ENCODE peak calls at places on chromosomes 13 and 19, in four cellular contexts. B, A, K and C are unnamed samples.

GRCh38 chr13:34011552-34012085 is 193.7 kb downstream of the RFC3 start:
- DNase-seq in A (peak; percentile 58), B (no peak), K (no peak), C (no peak)

GRCh38 chr13:73984949-73985691 is 149.1 kb downstream of the KLF12 start:
- DNase-seq in A (no peak), K (no peak), B (no peak), C (no peak)

GRCh38 chr13:46297338-46297737 is 85.6 kb downstream of the LRRC63 start:
- DNase-seq in B (no peak), K (no peak), A (no peak), C (no peak)

GRCh38 chr19:18450934-18451836 is 13.3 kb upstream of the ISYNA1 start:
- DNase-seq in K (no peak), B (peak; percentile 99), A (peak; percentile 89), C (peak; percentile 94)

GRCh38 chr19:33220735-33221134 is 4.9 kb downstream of the SLC7A10 start:
- DNase-seq in K (no peak), A (no peak), B (no peak), C (no peak)

GRCh38 chr13:100668408-100668807 is 6.2 kb downstream of the TMTC4 start:
- DNase-seq in A (no peak), K (no peak), B (no peak), C (no peak)

GRCh38 chr19:5006201-5006600 is 37.3 kb downstream of the KDM4B start:
- DNase-seq in K (no peak), A (no peak), B (no peak), C (no peak)

GRCh38 chr19:39997595-39998216 is 846 bp downstream of the ZNF546 start:
- DNase-seq in B (no peak), K (no peak), A (no peak), C (no peak)

GRCh38 chr13:51933466-51934058 is 71.8 kb downstream of the CCDC70 start:
- DNase-seq in K (no peak), B (no peak), A (no peak), C (no peak)

DNA sequence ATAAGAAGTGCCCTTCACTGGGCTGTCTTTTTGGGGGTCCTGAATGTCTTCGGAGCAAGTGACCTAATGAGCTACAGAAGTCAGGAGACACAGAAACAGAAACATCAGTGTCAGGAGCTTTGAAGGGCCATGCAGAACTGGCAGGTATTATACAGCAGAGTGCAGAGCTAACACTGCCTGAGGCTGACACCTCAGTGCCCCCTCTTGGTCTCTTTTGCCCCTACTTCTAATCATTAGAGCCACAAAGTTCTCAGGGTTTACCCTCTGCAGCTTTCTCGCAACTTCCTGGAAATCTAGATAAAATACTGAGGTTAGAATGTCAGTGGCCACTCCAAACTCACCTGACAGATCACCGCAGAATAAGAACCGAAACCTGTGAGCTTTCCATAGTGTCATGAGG is 172.7 kb downstream of the B3GLCT start:
- DNase-seq in A (no peak), K (no peak), B (no peak), C (no peak)
- TF ChIP-seq CTCF in A (no peak), K (no peak), B (no peak), C (no peak)

DNA sequence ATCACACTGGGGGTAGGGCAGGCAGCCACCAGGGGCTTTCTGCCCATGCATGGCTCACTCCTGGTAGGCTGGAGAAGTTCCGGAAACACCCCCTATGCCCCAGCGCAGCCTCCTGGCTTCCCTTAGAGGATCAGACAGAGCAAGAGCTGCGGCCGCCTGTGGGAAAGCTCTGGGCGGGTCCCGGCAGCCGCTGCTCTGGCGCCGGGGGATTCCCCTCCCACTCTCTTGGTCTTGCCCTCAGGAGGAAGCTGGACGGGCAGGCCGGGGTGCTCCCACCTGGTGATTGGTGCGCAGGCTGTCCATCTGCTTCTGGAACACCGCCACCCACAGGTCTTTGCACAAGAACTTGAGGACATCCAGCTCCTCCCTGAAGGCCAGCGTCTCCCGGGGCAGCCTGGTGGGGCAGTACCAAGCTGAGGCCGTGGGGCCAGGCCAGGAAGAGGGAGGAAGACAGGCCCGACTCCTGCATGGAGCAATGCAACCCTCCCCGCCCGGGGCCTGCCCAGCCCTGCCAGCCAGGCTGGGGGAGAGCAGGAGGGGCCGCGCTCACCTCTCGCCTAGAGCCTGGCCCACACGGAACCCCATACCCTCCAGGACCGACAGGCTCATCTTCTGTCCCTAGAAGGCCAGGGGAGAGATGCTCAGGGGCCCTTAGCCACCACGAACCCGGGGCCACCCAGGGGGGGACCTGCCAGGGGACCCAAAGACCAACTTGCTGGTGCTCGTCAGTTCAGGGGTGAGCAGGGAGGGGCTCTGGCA is 4.0 kb upstream of the NKPD1 start:
- DNase-seq in K (no peak), A (peak; percentile 88), B (no peak), C (no peak)
- TF ChIP-seq CTCF in K (peak; percentile 20), A (peak; percentile 5), B (no peak), C (no peak)

GRCh38 chr19:51783373-51783772 is 11.6 kb upstream of the FPR3 start:
- DNase-seq in A (no peak), B (no peak), K (no peak), C (no peak)
- TF ChIP-seq CTCF in A (peak; percentile 14), B (no peak), K (no peak), C (peak; percentile 36)

GRCh38 chr19:28705008-28705407 is 507.9 kb downstream of the UQCRFS1 start:
- DNase-seq in K (no peak), A (peak; percentile 66), B (no peak), C (no peak)
- TF ChIP-seq CTCF in K (peak; percentile 71), A (peak; percentile 44), B (peak; percentile 54), C (peak; percentile 67)

DNA sequence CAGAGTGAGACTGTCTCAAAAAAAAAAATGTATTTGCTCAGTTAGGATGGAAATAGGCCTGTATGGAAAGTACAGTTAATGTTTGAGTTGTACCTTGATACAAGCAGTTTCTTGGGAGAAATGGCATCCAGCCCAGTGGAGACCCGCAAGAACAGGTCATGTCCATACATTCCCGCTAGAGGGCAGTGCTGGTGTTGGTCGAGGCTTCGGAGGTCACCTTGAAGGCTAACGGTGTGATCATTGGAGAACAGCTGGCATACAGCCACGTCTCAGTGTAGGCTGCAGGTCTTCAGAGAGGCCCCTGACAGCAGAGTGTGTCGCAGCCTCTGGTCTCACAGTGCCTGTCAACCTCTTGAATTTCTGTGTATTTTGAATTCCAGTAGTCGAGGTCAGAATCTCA is 7.5 kb downstream of the ZNF610 start:
- DNase-seq in K (no peak), B (peak; percentile 57), A (peak; percentile 75), C (peak; percentile 71)
- TF ChIP-seq CTCF in K (peak; percentile 27), B (peak; percentile 69), A (peak; percentile 49), C (peak; percentile 77)

GRCh38 chr19:43724896-43725295 is 9.0 kb downstream of the IRGC start:
- DNase-seq in B (no peak), A (no peak), K (no peak), C (no peak)

GRCh38 chr19:43720936-43721335 is 5.1 kb downstream of the IRGC start:
- DNase-seq in K (no peak), A (no peak), B (no peak), C (no peak)

GRCh38 chr19:43725468-43725867 is 9.6 kb downstream of the IRGC start:
- DNase-seq in K (no peak), A (no peak), B (no peak), C (no peak)

GRCh38 chr19:43721469-43722048 is 5.7 kb downstream of the IRGC start:
- DNase-seq in B (no peak), K (no peak), A (no peak), C (no peak)

DNA sequence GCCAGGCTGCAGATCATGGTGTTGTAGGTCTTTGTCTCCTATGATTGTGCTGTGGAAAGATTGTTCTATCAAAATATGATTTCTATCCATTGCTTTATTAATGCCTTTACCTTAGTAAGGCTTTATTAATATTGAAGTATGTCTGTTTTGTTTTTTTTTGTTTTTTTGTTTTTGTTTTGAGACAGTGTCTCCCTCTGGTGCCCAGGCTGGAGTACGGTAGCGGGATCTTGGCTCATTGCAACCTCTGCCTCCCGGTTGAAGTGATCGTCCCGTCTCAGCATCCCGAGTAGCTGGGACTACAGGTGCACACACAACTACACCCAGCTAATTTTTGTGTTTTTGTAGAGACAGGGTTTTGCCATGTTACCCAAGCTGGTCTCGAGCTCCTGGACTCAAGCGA is 7.7 kb downstream of the IRGC start:
- DNase-seq in B (no peak), A (no peak), K (no peak), C (no peak)
- TF ChIP-seq CTCF in B (peak; percentile 39), A (no peak), K (peak; percentile 26), C (peak; percentile 44)

GRCh38 chr19:3387645-3388589 is 21.5 kb downstream of the NFIC start:
- DNase-seq in A (peak; percentile 46), B (no peak), K (no peak), C (no peak)
- TF ChIP-seq CTCF in A (no peak), B (no peak), K (no peak), C (no peak)

GRCh38 chr19:21851596-21852345 is 15.8 kb upstream of the ZNF43 start:
- DNase-seq in A (peak; percentile 98), B (peak; percentile 84), K (peak; percentile 71), C (peak; percentile 96)
- TF ChIP-seq CTCF in A (no peak), B (no peak), K (no peak), C (no peak)

DNA sequence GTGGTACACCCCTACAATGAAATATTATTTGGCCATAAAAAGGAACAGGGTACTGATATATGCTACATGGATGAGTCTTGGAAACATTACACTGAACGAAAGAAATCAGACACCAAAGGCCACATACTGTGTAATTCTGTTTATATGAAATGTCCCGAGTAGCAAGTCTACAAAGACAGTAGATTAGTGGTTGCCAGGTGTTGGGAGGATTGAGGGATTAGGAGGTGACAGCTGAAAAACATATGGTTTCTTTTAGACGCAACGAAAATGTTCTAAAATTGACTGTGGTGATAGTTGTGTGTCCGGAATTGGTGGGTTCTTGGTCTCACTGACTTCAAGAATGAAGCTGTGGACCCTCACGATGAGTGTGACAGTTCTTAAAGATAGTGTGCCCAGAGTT is 35.1 kb downstream of the IL17D start:
- DNase-seq in B (no peak), K (no peak), A (no peak), C (no peak)
- TF ChIP-seq CTCF in B (no peak), K (no peak), A (no peak), C (no peak)

GRCh38 chr19:11987405-11988231 is 22.8 kb downstream of the ZNF763 start:
- DNase-seq in A (peak; percentile 98), B (peak; percentile 93), K (peak; percentile 60), C (peak; percentile 95)

GRCh38 chr19:11986754-11987153 is 21.9 kb downstream of the ZNF763 start:
- DNase-seq in K (no peak), A (no peak), B (no peak), C (no peak)

GRCh38 chr19:11989112-11989456 is 24.2 kb downstream of the ZNF763 start:
- DNase-seq in A (no peak), B (no peak), K (no peak), C (no peak)

GRCh38 chr19:11982526-11982925 is 17.7 kb downstream of the ZNF763 start:
- DNase-seq in K (no peak), B (no peak), A (no peak), C (no peak)

GRCh38 chr19:11984986-11985385 is 20.1 kb downstream of the ZNF763 start:
- DNase-seq in K (no peak), A (no peak), B (peak; percentile 20), C (no peak)
- TF ChIP-seq CTCF in K (peak; percentile 8), A (no peak), B (peak; percentile 41), C (peak; percentile 57)